ENCODE peak calls at places on chromosomes 7 and 10, in four cellular contexts. N, Q, V and Z are unnamed samples. For H3K4me1, the result is how much of the 10 kb centered on the place peaks cover.

GRCh38 chr7:131908719-131909118 is 352.3 kb upstream of the PODXL start:
- DNase-seq in N (no peak), Q (no peak), V (no peak), Z (no peak)

GRCh38 chr7:151249732-151250072 is 1.2 kb upstream of the SMARCD3 start:
- DNase-seq in N (no peak), V (peak), Q (peak), Z (no peak)

GRCh38 chr7:17535776-17536175 is 237.3 kb downstream of the AHR start:
- DNase-seq in V (no peak), Q (no peak), N (no peak), Z (no peak)

GRCh38 chr10:83425306-83425705 is 714.0 kb upstream of the GHITM start:
- DNase-seq in N (no peak), V (no peak), Q (no peak), Z (no peak)

GRCh38 chr10:133169173-133169947 is 9.3 kb downstream of the KNDC1 start:
- DNase-seq in V (no peak), Q (no peak), N (peak), Z (no peak)

GRCh38 chr7:108572487-108572886 is 2.8 kb downstream of the DNAJB9 start:
- DNase-seq in N (no peak), Q (no peak), V (no peak), Z (no peak)

GRCh38 chr7:3559178-3559765 is 258.2 kb downstream of the SDK1 start:
- DNase-seq in V (peak), N (no peak), Q (no peak), Z (no peak)

GRCh38 chr7:159119851-159120539 is 24.7 kb downstream of the VIPR2 start:
- DNase-seq in V (no peak), N (peak), Q (peak), Z (no peak)

GRCh38 chr7:104524836-104525235 is 196.4 kb downstream of the LHFPL3 start:
- DNase-seq in Q (no peak), N (no peak), V (no peak), Z (no peak)

GRCh38 chr7:136976504-136977251 is 108.2 kb downstream of the CHRM2 start:
- DNase-seq in Q (no peak), V (no peak), N (no peak), Z (no peak)

GRCh38 chr7:149000961-149001360 is 27.3 kb downstream of the PDIA4 start:
- DNase-seq in Q (no peak), V (no peak), N (no peak), Z (no peak)

GRCh38 chr7:116545411-116545993 is 20.7 kb downstream of the CAV1 start:
- DNase-seq in V (no peak), Q (no peak), N (no peak), Z (no peak)

GRCh38 chr7:95420996-95421846 is 13.6 kb downstream of the PON2 start:
- DNase-seq in N (no peak), V (no peak), Q (no peak), Z (no peak)

GRCh38 chr7:5200561-5201235 is 10.7 kb downstream of the WIPI2 start:
- DNase-seq in N (no peak), V (no peak), Q (no peak), Z (no peak)

GRCh38 chr10:127424594-127425264 is 124.4 kb upstream of the NPS start:
- DNase-seq in N (no peak), Q (peak), V (no peak), Z (no peak)

GRCh38 chr7:35624299-35625186 is 70.4 kb downstream of the HERPUD2 start:
- DNase-seq in Q (peak), V (peak), N (no peak), Z (no peak)

GRCh38 chr10:68897336-68897741 is 3.8 kb upstream of the DDX50 start:
- DNase-seq in V (peak), Q (no peak), N (no peak), Z (no peak)

GRCh38 chr7:128137096-128137655 is 103.9 kb upstream of the LEP start:
- DNase-seq in N (no peak), V (no peak), Q (no peak), Z (no peak)

GRCh38 chr7:132782777-132783633 is 206.7 kb upstream of the PLXNA4 start:
- DNase-seq in N (no peak), Q (no peak), V (no peak), Z (no peak)

GRCh38 chr10:76176166-76176550 is 744.7 kb downstream of the LRMDA start:
- DNase-seq in Q (no peak), N (no peak), V (no peak), Z (no peak)

GRCh38 chr7:375491-375821 is 85.5 kb downstream of the FOXL3 start:
- DNase-seq in Q (peak), N (peak), V (no peak), Z (peak)

GRCh38 chr10:50988792-50989191 is 85.5 kb upstream of the PRKG1 start:
- DNase-seq in N (no peak), Q (no peak), V (no peak), Z (no peak)

GRCh38 chr10:60048146-60048545 is 141.8 kb upstream of the CCDC6 start:
- DNase-seq in Q (no peak), N (no peak), V (no peak), Z (no peak)

GRCh38 chr7:7595451-7595850 is 28.8 kb downstream of the MIOS start:
- DNase-seq in Q (no peak), V (peak), N (no peak), Z (no peak)

GRCh38 chr7:142919656-142920055 is 13.9 kb downstream of the TRPV5 start:
- DNase-seq in Q (no peak), V (no peak), N (no peak), Z (no peak)

GRCh38 chr7:6516387-6516983 is 34.8 kb downstream of the GRID2IP start:
- DNase-seq in V (peak), Q (peak), N (peak), Z (peak)

GRCh38 chr7:95951531-95951930 is 179.2 kb downstream of the DYNC1I1 start:
- DNase-seq in V (no peak), Q (no peak), N (no peak), Z (no peak)

GRCh38 chr10:73807471-73807870 is 3.9 kb downstream of the NDST2 start:
- DNase-seq in N (no peak), Q (no peak), V (no peak), Z (peak)

GRCh38 chr7:134448359-134449229 is 10.3 kb downstream of the AKR1B1 start:
- DNase-seq in N (no peak), V (peak), Q (no peak), Z (no peak)

GRCh38 chr10:47046321-47047126 is 135.3 kb downstream of the PTPN20 start:
- DNase-seq in N (peak), V (no peak), Q (peak), Z (peak)

GRCh38 chr7:105224884-105225651 is 163.7 kb downstream of the SRPK2 start:
- DNase-seq in V (peak), Q (no peak), N (no peak), Z (no peak)

GRCh38 chr10:99930731-99931550 is 78.8 kb downstream of the DNMBP start:
- DNase-seq in N (no peak), V (peak), Q (no peak), Z (no peak)

GRCh38 chr10:11045995-11046394 is 28.3 kb downstream of the CELF2 start:
- DNase-seq in Q (peak), V (no peak), N (no peak), Z (no peak)

GRCh38 chr7:98568891-98569290 is 48.2 kb upstream of the NPTX2 start:
- DNase-seq in Q (no peak), V (no peak), N (no peak), Z (no peak)

GRCh38 chr7:80583901-80584300 is 54.5 kb upstream of the CD36 start:
- DNase-seq in N (no peak), Q (peak), V (no peak), Z (no peak)

GRCh38 chr10:110252148-110252547 is 44.7 kb downstream of the MXI1 start:
- DNase-seq in N (no peak), V (no peak), Q (no peak), Z (no peak)

GRCh38 chr7:37310322-37311080 is 138.2 kb downstream of the ELMO1 start:
- DNase-seq in N (no peak), Q (no peak), V (no peak), Z (no peak)

GRCh38 chr7:1542329-1542728 is 11.8 kb downstream of the MAFK start:
- DNase-seq in Q (no peak), V (no peak), N (no peak), Z (peak)

GRCh38 chr7:1541431-1542162 is 11.1 kb downstream of the MAFK start:
- DNase-seq in Q (no peak), N (no peak), V (no peak), Z (no peak)

GRCh38 chr7:1544178-1544895 is 11.7 kb downstream of the TMEM184A start:
- DNase-seq in Q (peak), N (no peak), V (no peak), Z (peak)

GRCh38 chr7:1543826-1544177 is 12.2 kb downstream of the TMEM184A start:
- DNase-seq in N (no peak), Q (no peak), V (no peak), Z (no peak)

GRCh38 chr7:1542841-1543747 is 12.6 kb downstream of the MAFK start:
- DNase-seq in N (no peak), V (no peak), Q (peak), Z (peak)
- TF ChIP-seq POLR2A in N (no peak), V (peak), Q (no peak), Z (no peak)

DNA sequence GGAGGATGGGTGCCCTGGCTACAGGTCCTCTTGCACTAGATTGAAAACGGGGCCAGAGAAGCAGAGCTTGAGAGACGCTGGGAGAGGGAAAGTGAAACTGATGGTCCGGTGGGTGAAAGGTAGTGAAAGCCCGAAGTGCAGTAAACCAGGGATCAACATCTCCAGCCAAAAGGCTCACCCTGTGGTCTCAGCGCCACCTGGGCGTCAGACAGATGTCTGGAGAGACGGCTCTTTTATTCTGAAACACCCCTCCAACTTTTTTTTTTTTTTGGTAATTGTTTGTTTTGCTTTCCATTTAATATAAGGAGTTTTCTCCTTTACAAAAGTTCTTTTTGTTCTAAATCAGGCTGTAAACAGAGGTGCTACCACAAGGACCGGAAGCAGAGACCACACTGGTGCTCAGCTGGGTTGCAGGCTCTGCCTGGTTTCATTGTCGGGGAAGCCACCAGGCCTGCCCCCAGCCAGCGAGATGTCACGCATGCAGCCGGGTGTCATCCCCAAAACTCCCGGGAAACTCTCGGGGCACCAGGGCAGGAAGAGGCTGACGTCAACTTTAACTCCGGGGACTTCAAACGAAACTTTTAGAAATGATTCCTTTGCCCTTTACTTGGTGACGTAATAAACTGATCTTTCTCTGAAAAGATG is 11.2 kb downstream of the IL2RA start:
- DNase-seq in N (no peak), V (peak), Q (peak), Z (peak)
- H3K4me3 ChIP-seq in N (peak), V (peak), Q (no peak), Z (peak)

GRCh38 chr10:96835826-96836365 is 3.8 kb downstream of the LCOR start:
- DNase-seq in V (no peak), Q (no peak), N (no peak), Z (no peak)
- H3K4me1 ChIP-seq in V (under half), Q (under half), N (under half), Z (under half)

GRCh38 chr7:88226886-88227516 is 7.2 kb upstream of the SRI start:
- DNase-seq in Q (no peak), N (no peak), V (peak), Z (peak)

GRCh38 chr7:88233828-88234227 is 14.0 kb upstream of the SRI start:
- DNase-seq in V (no peak), N (no peak), Q (no peak), Z (no peak)

GRCh38 chr7:88229302-88229870 is 9.5 kb upstream of the SRI start:
- DNase-seq in Q (no peak), V (no peak), N (no peak), Z (no peak)

GRCh38 chr7:88226201-88226600 is 6.4 kb upstream of the SRI start:
- DNase-seq in Q (no peak), V (no peak), N (no peak), Z (no peak)

DNA sequence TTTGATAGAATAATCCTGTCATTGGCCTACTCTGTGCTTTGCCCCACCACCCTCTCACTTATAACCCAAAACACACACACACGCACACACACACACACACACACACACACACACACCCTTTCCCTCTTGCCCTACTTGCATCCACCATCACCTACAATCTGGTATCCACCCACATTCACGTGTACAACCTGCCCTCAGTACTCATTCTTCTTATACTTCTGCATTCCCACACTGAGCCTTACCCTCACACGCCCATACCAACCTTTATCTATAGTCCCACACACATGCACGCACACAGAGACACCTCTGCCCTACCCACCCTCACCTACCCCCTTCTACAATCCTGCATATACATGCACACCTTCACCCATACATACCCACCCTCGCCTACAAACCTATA is 10.8 kb upstream of the SRI start:
- DNase-seq in N (no peak), V (no peak), Q (no peak), Z (no peak)
- TF ChIP-seq POLR2A in N (no peak), V (no peak), Q (no peak), Z (no peak)